ENCODE peak calls at places on chromosomes 6 and 20, in ten cellular contexts. A is lung, H is fibroblast of the aortic adventitia, Q is glutamatergic neuron, P is cardiac fibroblast, I is right atrium auricular region, W is fibroblast of lung, Y is mesothelial cell of epicardium, N is GM23338, D is stomach. S is an unnamed sample.

GRCh38 chr6:98942263-98942803 is 5.4 kb downstream of the FBXL4 start:
- DNase-seq in P (no peak), I (no peak), D (no peak), Y (no peak), Q (no peak), A (no peak), N (peak; percentile 68), H (no peak), W (no peak), S (no peak)

GRCh38 chr6:5122504-5123112 is 37.5 kb downstream of the PPP1R3G start:
- DNase-seq in W (no peak), Y (no peak), Q (no peak), I (no peak), P (no peak), A (no peak), N (no peak), D (no peak), H (no peak), S (no peak)

GRCh38 chr6:36627801-36628246 is 33.7 kb downstream of the SRSF3 start:
- DNase-seq in I (peak; percentile 77), W (peak; percentile 97), Y (no peak), P (peak; percentile 82), A (peak; percentile 54), Q (no peak), N (no peak), H (peak; percentile 97), D (peak; percentile 80), S (peak; percentile 58)

GRCh38 chr20:7980332-7981046 is 39.1 kb downstream of the TMX4 start:
- DNase-seq in H (peak; percentile 61), Q (no peak), Y (no peak), A (no peak), I (no peak), D (no peak), P (peak; percentile 62), N (peak; percentile 51), W (peak; percentile 70), S (no peak)

GRCh38 chr20:40103420-40103819 is 585.6 kb downstream of the MAFB start:
- DNase-seq in D (no peak), P (no peak), Y (no peak), I (no peak), H (no peak), N (no peak), Q (no peak), W (no peak), A (no peak), S (no peak)

GRCh38 chr20:53598140-53599038 is 4.8 kb upstream of the ZNF217 start:
- DNase-seq in W (no peak), Q (no peak), A (no peak), Y (no peak), D (peak; percentile 22), H (no peak), P (no peak), I (peak; percentile 53), N (no peak), S (no peak)

GRCh38 chr6:99993533-99994251 is at the start of gene MCHR2:
- DNase-seq in A (no peak), I (no peak), Q (peak; percentile 40), D (no peak), Y (no peak), N (peak; percentile 71), W (no peak), H (no peak), P (no peak), S (no peak)

GRCh38 chr6:10479939-10480700 is 41.0 kb upstream of the GCNT2 start:
- DNase-seq in Y (no peak), P (peak; percentile 28), N (no peak), Q (no peak), I (no peak), H (peak; percentile 5), W (no peak), A (no peak), D (no peak), S (no peak)

GRCh38 chr20:46995561-46996142 is 101.0 kb downstream of the EYA2 start:
- DNase-seq in H (no peak), W (no peak), P (no peak), I (no peak), A (no peak), N (no peak), D (no peak), Q (peak; percentile 73), Y (no peak), S (no peak)

GRCh38 chr6:53916804-53917463 is 122.1 kb downstream of the LRRC1 start:
- DNase-seq in Q (no peak), A (no peak), P (no peak), H (no peak), D (no peak), N (no peak), I (no peak), W (no peak), Y (no peak), S (no peak)

GRCh38 chr6:32840604-32841246 is 2.2 kb upstream of the TAP2 start:
- DNase-seq in H (no peak), W (no peak), I (no peak), Y (no peak), Q (no peak), P (no peak), A (no peak), D (no peak), N (no peak), S (no peak)

GRCh38 chr6:169751242-169752073 is at the start of the genes DYNLT2 and ERMARD:
- DNase-seq in N (peak; percentile 97), P (peak; percentile 94), Y (peak; percentile 91), D (peak; percentile 96), W (peak; percentile 93), H (peak; percentile 91), I (peak; percentile 92), Q (peak; percentile 97), A (peak; percentile 93), S (peak; percentile 61)
- TF ChIP-seq CTCF in N (peak; percentile 1), P (peak; percentile 29), Y (peak; percentile 17), D (no peak), W (no peak), H (peak; percentile 40), I (no peak), Q (no peak), A (no peak), S (peak; percentile 30)

DNA sequence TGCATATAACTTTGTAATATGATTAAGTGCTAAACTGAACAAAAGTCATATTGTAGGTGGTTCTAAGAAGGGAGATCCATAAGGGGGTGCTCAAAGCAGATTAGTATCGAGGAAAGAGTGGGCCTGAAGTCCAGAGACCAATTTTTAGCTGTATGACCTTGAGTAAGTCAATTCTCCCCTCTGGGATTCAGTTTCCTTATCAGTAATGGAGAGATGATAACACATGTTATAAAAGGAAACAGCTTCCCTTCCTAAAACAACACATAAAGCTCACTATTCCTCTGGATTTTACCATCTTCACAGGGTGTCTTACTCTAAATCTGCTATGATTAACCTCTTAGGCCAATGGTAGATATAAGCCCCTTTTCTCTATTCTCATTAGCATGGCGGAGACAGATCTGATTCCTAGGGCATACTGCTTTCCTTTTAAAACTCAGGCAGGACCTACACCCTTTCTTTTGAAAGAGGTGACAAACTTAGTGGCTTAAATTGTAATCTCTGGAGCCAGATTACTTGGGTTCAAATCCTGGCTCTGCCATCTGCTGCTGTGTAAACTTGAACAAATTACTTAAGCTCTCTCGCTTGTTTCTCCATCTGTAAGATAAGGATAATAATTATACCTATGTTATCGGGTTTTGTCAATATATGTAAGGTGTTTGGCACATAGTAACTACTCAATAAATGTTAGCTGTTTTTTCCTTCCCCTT is 39.5 kb downstream of the ACSS2 start:
- DNase-seq in A (no peak), Y (no peak), H (peak; percentile 9), N (no peak), W (no peak), D (no peak), Q (no peak), P (no peak), I (no peak), S (no peak)
- TF ChIP-seq CTCF in A (no peak), Y (no peak), H (no peak), N (no peak), W (no peak), D (no peak), Q (no peak), P (no peak), I (no peak), S (no peak)

GRCh38 chr6:72642435-72642834 is 20.6 kb downstream of the KCNQ5 start:
- DNase-seq in W (no peak), H (no peak), P (no peak), A (no peak), I (no peak), Y (no peak), Q (no peak), D (no peak), N (no peak), S (no peak)

GRCh38 chr6:72640622-72640930 is 18.7 kb downstream of the KCNQ5 start:
- DNase-seq in W (no peak), N (no peak), I (no peak), A (no peak), H (no peak), Y (no peak), D (no peak), P (no peak), Q (no peak), S (no peak)

GRCh38 chr6:72646604-72647485 is 25.0 kb downstream of the KCNQ5 start:
- DNase-seq in Q (no peak), I (no peak), H (no peak), N (no peak), P (peak; percentile 38), W (no peak), D (no peak), Y (no peak), A (no peak), S (no peak)

GRCh38 chr6:72639920-72640621 is 18.2 kb downstream of the KCNQ5 start:
- DNase-seq in Y (no peak), N (no peak), Q (no peak), P (no peak), I (no peak), W (no peak), D (no peak), A (no peak), H (no peak), S (no peak)

GRCh38 chr6:72643214-72643613 is 21.4 kb downstream of the KCNQ5 start:
- DNase-seq in Q (no peak), Y (no peak), W (no peak), N (no peak), P (no peak), A (no peak), D (no peak), I (no peak), H (peak; percentile 44), S (no peak)
- TF ChIP-seq CTCF in Q (no peak), Y (no peak), W (no peak), N (no peak), P (no peak), A (no peak), D (no peak), I (no peak), H (peak; percentile 8), S (no peak)

DNA sequence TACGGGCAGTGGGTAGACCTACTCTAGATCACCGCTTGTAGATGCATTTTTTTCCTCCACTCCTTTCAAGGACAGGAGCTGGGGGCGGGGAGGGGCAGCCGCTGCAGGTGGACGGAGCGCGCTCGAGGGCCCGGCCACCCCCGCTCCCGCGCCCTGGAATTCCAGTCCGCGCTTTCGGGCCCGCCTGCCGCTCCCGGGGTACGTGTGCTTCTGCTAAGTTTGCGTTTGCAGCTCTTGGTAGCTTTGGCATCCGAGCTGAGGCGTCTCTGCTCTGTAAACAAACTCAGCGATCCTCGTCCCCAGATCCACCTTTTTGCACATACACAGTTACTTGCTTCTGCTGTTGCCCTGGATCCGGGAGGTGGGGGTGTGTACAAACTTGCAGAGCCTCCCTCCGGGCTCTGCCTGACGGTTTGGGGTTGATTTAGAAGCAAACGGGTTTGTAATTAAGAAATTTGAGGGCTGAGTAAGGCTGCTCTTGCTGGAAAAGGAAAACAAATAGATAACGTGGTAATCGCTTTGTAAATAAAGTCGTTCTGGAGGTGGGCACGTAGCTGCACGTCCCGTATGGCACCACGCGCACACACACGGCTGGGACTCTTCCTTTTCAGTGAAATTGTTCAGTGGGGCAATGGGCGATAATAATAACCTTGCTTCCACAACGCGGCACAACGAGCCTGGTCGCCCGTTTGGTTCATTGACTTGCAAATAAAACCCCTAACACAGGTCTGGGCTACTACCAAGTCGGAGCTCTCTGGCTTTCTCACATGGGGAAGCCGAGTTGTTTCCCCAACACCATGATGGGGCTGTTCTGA is 998 bp upstream of the CITED2 start:
- DNase-seq in Y (peak; percentile 73), I (peak; percentile 93), A (peak; percentile 91), D (peak; percentile 92), H (peak; percentile 99), N (peak; percentile 96), Q (peak; percentile 91), W (peak; percentile 99), P (peak; percentile 98), S (peak; percentile 41)
- TF ChIP-seq CTCF in Y (no peak), I (no peak), A (no peak), D (no peak), H (no peak), N (peak; percentile 3), Q (no peak), W (no peak), P (no peak), S (no peak)

S was measured in thoracic aorta.